ENCODE peak calls at places on chromosomes 7 and 10, in six cellular contexts. One of them, this sample, is unnamed.

GRCh38 chr7:142798451-142799438 is 28.0 kb downstream of the PRSS2 start:
- DNase-seq in uterus: no peak
- DNase-seq in adrenal gland: no peak
- DNase-seq in sigmoid colon: no peak
- DNase-seq in heart left ventricle: no peak
- DNase-seq in HCT116: no peak
- DNase-seq in this sample: no peak

GRCh38 chr7:51428226-51428887 is 111.7 kb upstream of the COBL start:
- DNase-seq in adrenal gland: no peak
- DNase-seq in sigmoid colon: no peak
- DNase-seq in HCT116: peak; percentile 19
- DNase-seq in heart left ventricle: no peak
- DNase-seq in uterus: no peak
- DNase-seq in this sample: no peak

GRCh38 chr7:105216786-105217185 is 171.9 kb downstream of the SRPK2 start:
- DNase-seq in sigmoid colon: no peak
- DNase-seq in heart left ventricle: no peak
- DNase-seq in uterus: no peak
- DNase-seq in adrenal gland: no peak
- DNase-seq in HCT116: no peak
- DNase-seq in this sample: no peak

GRCh38 chr7:70788276-70788675 is 343.7 kb upstream of the GALNT17 start:
- DNase-seq in uterus: no peak
- DNase-seq in adrenal gland: no peak
- DNase-seq in heart left ventricle: no peak
- DNase-seq in HCT116: no peak
- DNase-seq in sigmoid colon: no peak
- DNase-seq in this sample: no peak

GRCh38 chr7:112481833-112482669 is 1.3 kb downstream of the LSMEM1 start:
- DNase-seq in sigmoid colon: peak; percentile 90
- DNase-seq in heart left ventricle: peak; percentile 72
- DNase-seq in HCT116: peak; percentile 50
- DNase-seq in uterus: peak; percentile 45
- DNase-seq in adrenal gland: peak; percentile 31
- DNase-seq in this sample: peak; percentile 30

GRCh38 chr7:70614237-70614984 is 517.5 kb upstream of the GALNT17 start:
- DNase-seq in sigmoid colon: peak; percentile 87
- DNase-seq in uterus: peak; percentile 45
- DNase-seq in HCT116: no peak
- DNase-seq in adrenal gland: peak; percentile 39
- DNase-seq in heart left ventricle: peak; percentile 88
- DNase-seq in this sample: peak; percentile 85

GRCh38 chr7:72183835-72184234 is 228.3 kb downstream of the CALN1 start:
- DNase-seq in HCT116: peak; percentile 1
- DNase-seq in heart left ventricle: no peak
- DNase-seq in uterus: no peak
- DNase-seq in sigmoid colon: no peak
- DNase-seq in adrenal gland: no peak
- DNase-seq in this sample: no peak

GRCh38 chr7:84982199-84982598 is 204.7 kb downstream of the SEMA3D start:
- DNase-seq in heart left ventricle: no peak
- DNase-seq in sigmoid colon: no peak
- DNase-seq in uterus: no peak
- DNase-seq in HCT116: no peak
- DNase-seq in adrenal gland: no peak
- DNase-seq in this sample: no peak

GRCh38 chr7:47299496-47299895 is 282.4 kb downstream of the TNS3 start:
- DNase-seq in uterus: no peak
- DNase-seq in adrenal gland: no peak
- DNase-seq in sigmoid colon: no peak
- DNase-seq in heart left ventricle: no peak
- DNase-seq in HCT116: no peak
- DNase-seq in this sample: no peak

GRCh38 chr7:2810682-2811471 is 33.2 kb downstream of the GNA12 start:
- DNase-seq in sigmoid colon: peak; percentile 66
- DNase-seq in uterus: no peak
- DNase-seq in HCT116: no peak
- DNase-seq in adrenal gland: no peak
- DNase-seq in heart left ventricle: no peak
- DNase-seq in this sample: no peak

GRCh38 chr7:157476654-157477549 is 140.1 kb downstream of the DNAJB6 start:
- DNase-seq in HCT116: no peak
- DNase-seq in adrenal gland: no peak
- DNase-seq in heart left ventricle: no peak
- DNase-seq in uterus: no peak
- DNase-seq in sigmoid colon: peak; percentile 35
- DNase-seq in this sample: no peak

GRCh38 chr10:88565072-88565471 is 18.0 kb downstream of the RNLS start:
- DNase-seq in adrenal gland: no peak
- DNase-seq in heart left ventricle: no peak
- DNase-seq in uterus: no peak
- DNase-seq in HCT116: peak; percentile 12
- DNase-seq in sigmoid colon: no peak
- DNase-seq in this sample: no peak

GRCh38 chr10:87700031-87700796 is 40.5 kb downstream of the PAPSS2 start:
- DNase-seq in adrenal gland: no peak
- DNase-seq in uterus: no peak
- DNase-seq in heart left ventricle: no peak
- DNase-seq in sigmoid colon: no peak
- DNase-seq in HCT116: no peak
- DNase-seq in this sample: peak; percentile 26

GRCh38 chr7:130345106-130345505 is 490 bp downstream of the CPA5 start:
- DNase-seq in HCT116: no peak
- DNase-seq in adrenal gland: no peak
- DNase-seq in sigmoid colon: no peak
- DNase-seq in heart left ventricle: no peak
- DNase-seq in uterus: no peak
- DNase-seq in this sample: no peak

GRCh38 chr7:31175672-31176071 is 123.6 kb downstream of the ADCYAP1R1 start:
- DNase-seq in HCT116: no peak
- DNase-seq in adrenal gland: no peak
- DNase-seq in heart left ventricle: no peak
- DNase-seq in uterus: no peak
- DNase-seq in sigmoid colon: no peak
- DNase-seq in this sample: no peak

GRCh38 chr10:125273023-125273422 is 112.7 kb upstream of the CTBP2 start:
- DNase-seq in heart left ventricle: no peak
- DNase-seq in sigmoid colon: no peak
- DNase-seq in HCT116: no peak
- DNase-seq in uterus: no peak
- DNase-seq in adrenal gland: no peak
- DNase-seq in this sample: no peak

GRCh38 chr10:75187961-75188426 is 22.6 kb upstream of the VDAC2 start:
- DNase-seq in heart left ventricle: peak; percentile 40
- DNase-seq in adrenal gland: no peak
- DNase-seq in HCT116: peak; percentile 52
- DNase-seq in uterus: peak; percentile 41
- DNase-seq in sigmoid colon: no peak
- DNase-seq in this sample: peak; percentile 49

GRCh38 chr7:22339725-22340390 is 17.1 kb downstream of the RAPGEF5 start:
- DNase-seq in heart left ventricle: no peak
- DNase-seq in sigmoid colon: no peak
- DNase-seq in uterus: no peak
- DNase-seq in HCT116: no peak
- DNase-seq in adrenal gland: no peak
- DNase-seq in this sample: no peak

GRCh38 chr10:77604941-77605351 is 32.7 kb downstream of the KCNMA1 start:
- DNase-seq in heart left ventricle: no peak
- DNase-seq in uterus: no peak
- DNase-seq in HCT116: no peak
- DNase-seq in adrenal gland: no peak
- DNase-seq in sigmoid colon: peak; percentile 65
- DNase-seq in this sample: no peak

GRCh38 chr7:115600196-115600595 is 430.4 kb downstream of the TFEC start:
- DNase-seq in HCT116: no peak
- DNase-seq in sigmoid colon: no peak
- DNase-seq in heart left ventricle: no peak
- DNase-seq in adrenal gland: no peak
- DNase-seq in uterus: no peak
- DNase-seq in this sample: no peak

GRCh38 chr10:86888585-86889381 is 68.6 kb downstream of the MMRN2 start:
- DNase-seq in uterus: no peak
- DNase-seq in sigmoid colon: no peak
- DNase-seq in heart left ventricle: no peak
- DNase-seq in adrenal gland: no peak
- DNase-seq in HCT116: no peak
- DNase-seq in this sample: peak; percentile 48

GRCh38 chr7:140621326-140622035 is 19.1 kb downstream of the DENND2A start:
- DNase-seq in heart left ventricle: no peak
- DNase-seq in sigmoid colon: no peak
- DNase-seq in adrenal gland: no peak
- DNase-seq in uterus: no peak
- DNase-seq in HCT116: no peak
- DNase-seq in this sample: no peak

GRCh38 chr7:67346126-67346525 is 349.5 kb downstream of the TYW1 start:
- DNase-seq in sigmoid colon: peak; percentile 4
- DNase-seq in adrenal gland: no peak
- DNase-seq in uterus: no peak
- DNase-seq in HCT116: no peak
- DNase-seq in heart left ventricle: no peak
- DNase-seq in this sample: no peak

GRCh38 chr10:71912431-71912830 is 51.8 kb upstream of the CHST3 start:
- DNase-seq in HCT116: no peak
- DNase-seq in heart left ventricle: no peak
- DNase-seq in sigmoid colon: no peak
- DNase-seq in uterus: no peak
- DNase-seq in adrenal gland: no peak
- DNase-seq in this sample: peak; percentile 42

GRCh38 chr7:100024020-100024619 is 8.7 kb downstream of the ZKSCAN1 start:
- DNase-seq in uterus: no peak
- DNase-seq in HCT116: no peak
- DNase-seq in adrenal gland: peak; percentile 43
- DNase-seq in sigmoid colon: no peak
- DNase-seq in heart left ventricle: no peak
- DNase-seq in this sample: no peak
- TF ChIP-seq POLR2A in uterus: no peak
- TF ChIP-seq POLR2A in HCT116: no peak
- TF ChIP-seq POLR2A in adrenal gland: no peak
- TF ChIP-seq POLR2A in sigmoid colon: no peak
- TF ChIP-seq POLR2A in heart left ventricle: no peak
- TF ChIP-seq POLR2A in this sample: no peak

DNA sequence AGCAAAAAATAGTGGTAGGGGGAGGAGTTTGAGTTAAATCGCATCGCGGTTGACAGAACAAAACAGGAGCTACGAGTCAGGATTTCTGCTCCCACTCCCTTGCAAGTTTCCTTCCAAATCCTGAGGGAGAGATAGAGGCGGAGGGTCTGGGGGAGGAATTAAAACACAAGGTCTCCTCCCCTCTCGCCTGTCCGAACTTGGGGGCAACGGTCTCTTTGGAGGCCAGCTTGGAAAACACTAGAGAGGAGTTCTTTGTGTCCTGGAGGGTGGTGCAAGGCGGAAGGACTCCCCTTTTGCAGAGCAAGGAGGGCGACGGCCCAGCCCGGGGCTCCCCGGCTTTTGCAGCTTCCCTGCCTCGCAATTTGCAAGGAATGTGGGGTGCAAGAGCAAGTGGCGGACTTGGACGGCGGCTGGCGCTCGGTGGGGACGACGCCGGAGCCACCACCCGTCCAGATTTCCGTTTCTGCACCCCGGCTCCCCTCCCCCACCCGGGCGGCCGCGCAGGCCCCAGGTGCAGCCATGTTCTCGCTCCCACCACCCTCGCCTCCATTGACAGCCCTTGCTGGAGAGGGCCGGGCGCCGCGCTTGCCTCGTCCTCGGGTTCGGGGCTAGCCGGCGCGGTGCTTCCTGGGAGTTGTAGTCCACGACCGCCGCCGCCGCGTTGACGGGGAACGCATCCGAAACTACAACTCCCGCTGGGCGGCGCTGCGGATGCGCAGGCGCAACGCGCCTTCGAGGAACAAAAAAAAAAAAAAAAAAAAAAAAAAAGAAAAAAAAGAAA is 417 bp upstream of the GTF2I start:
- DNase-seq in heart left ventricle: peak; percentile 99
- DNase-seq in sigmoid colon: peak; percentile 99
- DNase-seq in HCT116: peak; percentile 92
- DNase-seq in uterus: peak; percentile 97
- DNase-seq in adrenal gland: peak; percentile 99
- DNase-seq in this sample: peak; percentile 97
- TF ChIP-seq POLR2A in heart left ventricle: no peak
- TF ChIP-seq POLR2A in sigmoid colon: peak; percentile 52
- TF ChIP-seq POLR2A in HCT116: no peak
- TF ChIP-seq POLR2A in uterus: peak; percentile 63
- TF ChIP-seq POLR2A in adrenal gland: peak; percentile 74
- TF ChIP-seq POLR2A in this sample: peak; percentile 87

GRCh38 chr7:106776618-106777347 is 88.3 kb upstream of the PIK3CG start:
- DNase-seq in uterus: no peak
- DNase-seq in heart left ventricle: no peak
- DNase-seq in sigmoid colon: no peak
- DNase-seq in adrenal gland: no peak
- DNase-seq in HCT116: no peak
- DNase-seq in this sample: no peak
- TF ChIP-seq POLR2A in uterus: no peak
- TF ChIP-seq POLR2A in heart left ventricle: no peak
- TF ChIP-seq POLR2A in sigmoid colon: no peak
- TF ChIP-seq POLR2A in adrenal gland: no peak
- TF ChIP-seq POLR2A in HCT116: no peak
- TF ChIP-seq POLR2A in this sample: no peak

GRCh38 chr10:35191523-35191922 is 64.9 kb downstream of the CREM start:
- DNase-seq in uterus: no peak
- DNase-seq in adrenal gland: no peak
- DNase-seq in heart left ventricle: peak; percentile 61
- DNase-seq in HCT116: no peak
- DNase-seq in sigmoid colon: peak; percentile 71
- DNase-seq in this sample: no peak
- TF ChIP-seq POLR2A in uterus: no peak
- TF ChIP-seq POLR2A in adrenal gland: no peak
- TF ChIP-seq POLR2A in heart left ventricle: no peak
- TF ChIP-seq POLR2A in HCT116: no peak
- TF ChIP-seq POLR2A in sigmoid colon: no peak
- TF ChIP-seq POLR2A in this sample: no peak

GRCh38 chr10:119516381-119517234 is 25.9 kb downstream of the RGS10 start:
- DNase-seq in uterus: no peak
- DNase-seq in adrenal gland: no peak
- DNase-seq in heart left ventricle: no peak
- DNase-seq in sigmoid colon: no peak
- DNase-seq in HCT116: no peak
- DNase-seq in this sample: no peak
- TF ChIP-seq POLR2A in uterus: no peak
- TF ChIP-seq POLR2A in adrenal gland: no peak
- TF ChIP-seq POLR2A in heart left ventricle: no peak
- TF ChIP-seq POLR2A in sigmoid colon: no peak
- TF ChIP-seq POLR2A in HCT116: no peak
- TF ChIP-seq POLR2A in this sample: no peak

GRCh38 chr7:37411444-37412034 is 37.1 kb downstream of the ELMO1 start:
- DNase-seq in HCT116: no peak
- DNase-seq in uterus: no peak
- DNase-seq in heart left ventricle: no peak
- DNase-seq in adrenal gland: no peak
- DNase-seq in sigmoid colon: no peak
- DNase-seq in this sample: no peak
- TF ChIP-seq POLR2A in HCT116: no peak
- TF ChIP-seq POLR2A in uterus: no peak
- TF ChIP-seq POLR2A in heart left ventricle: no peak
- TF ChIP-seq POLR2A in adrenal gland: no peak
- TF ChIP-seq POLR2A in sigmoid colon: no peak
- TF ChIP-seq POLR2A in this sample: no peak